ENCODE peak calls at places on chromosomes 2 and 18, in ten cellular contexts. Y is AG04450, C is fibroblast of pulmonary artery, Q is nephron progenitor cell, F is kidney, U is IMR-90, A is astrocyte, K is OCI-LY7, D is BE2C, B is BJ. L is an unnamed sample.
A peak's percentile ranks its signal among the peaks of the same experiment; 100 is the strongest.

GRCh38 chr2:118846667-118847446 is 591 bp downstream of the EN1 start:
- DNase-seq in Y (no peak), C (no peak), Q (peak; percentile 51), F (peak; percentile 73), U (no peak), A (no peak), K (no peak), D (no peak), B (no peak), L (no peak)

GRCh38 chr2:94870392-94871225 is 621 bp upstream of the TEKT4 start:
- DNase-seq in Y (no peak), C (no peak), Q (peak; percentile 65), F (peak; percentile 68), U (no peak), A (no peak), K (peak; percentile 8), D (no peak), B (no peak), L (no peak)

GRCh38 chr2:72936669-72937355 is 19.5 kb downstream of the EMX1 start:
- DNase-seq in Y (no peak), C (no peak), Q (no peak), F (peak; percentile 46), U (no peak), A (no peak), K (no peak), D (no peak), B (no peak), L (no peak)

GRCh38 chr2:235230809-235231601 is 262.8 kb upstream of the AGAP1 start:
- DNase-seq in Y (no peak), C (peak; percentile 39), Q (no peak), F (no peak), U (no peak), A (peak; percentile 12), K (no peak), D (no peak), B (no peak), L (no peak)

GRCh38 chr2:28736034-28736433 is 15.6 kb upstream of the PPP1CB start:
- DNase-seq in Y (no peak), C (peak; percentile 50), Q (no peak), F (no peak), U (no peak), A (no peak), K (no peak), D (no peak), B (no peak), L (no peak)

GRCh38 chr2:210072493-210072892 is 70.1 kb downstream of the RPE start:
- DNase-seq in Y (no peak), C (no peak), Q (no peak), F (no peak), U (no peak), A (no peak), K (no peak), D (no peak), B (no peak), L (no peak)

GRCh38 chr2:197786010-197786877 is 1.1 kb upstream of the BOLL start:
- DNase-seq in Y (no peak), C (no peak), Q (peak; percentile 41), F (peak; percentile 82), U (no peak), A (no peak), K (no peak), D (peak; percentile 34), B (no peak), L (no peak)

GRCh38 chr2:98917031-98917459 is 19.0 kb downstream of the CRACDL start:
- DNase-seq in Y (peak; percentile 54), C (peak; percentile 91), Q (no peak), F (no peak), U (peak; percentile 84), A (peak; percentile 94), K (no peak), D (no peak), B (peak; percentile 56), L (peak; percentile 72)

GRCh38 chr2:122136071-122136470 is 380.6 kb downstream of the TSN start:
- DNase-seq in Y (no peak), C (peak; percentile 59), Q (peak; percentile 6), F (no peak), U (peak; percentile 21), A (no peak), K (peak; percentile 57), D (peak; percentile 18), B (no peak), L (no peak)

GRCh38 chr18:58387716-58388115 is 241.2 kb downstream of the ALPK2 start:
- DNase-seq in Y (no peak), C (no peak), Q (no peak), F (no peak), U (no peak), A (no peak), K (no peak), D (no peak), B (no peak), L (no peak)

GRCh38 chr18:13549879-13550231 is 176.5 kb downstream of the FAM210A start:
- DNase-seq in Y (no peak), C (no peak), Q (no peak), F (no peak), U (no peak), A (no peak), K (no peak), D (no peak), B (no peak), L (no peak)

GRCh38 chr2:58532641-58533040 is 291.5 kb upstream of the FANCL start:
- DNase-seq in Y (no peak), C (no peak), Q (no peak), F (no peak), U (no peak), A (no peak), K (no peak), D (no peak), B (no peak), L (no peak)
- TF ChIP-seq CTCF in Y (no peak), C (no peak), Q (no peak), F (no peak), U (no peak), A (no peak), K (no peak), D (no peak), B (no peak), L (no peak)

GRCh38 chr2:145170787-145171186 is 650.9 kb upstream of the ZEB2 start:
- DNase-seq in Y (no peak), C (no peak), Q (no peak), F (no peak), U (peak; percentile 34), A (no peak), K (no peak), D (no peak), B (peak; percentile 19), L (no peak)

GRCh38 chr2:145166716-145167115 is 646.8 kb upstream of the ZEB2 start:
- DNase-seq in Y (no peak), C (peak; percentile 43), Q (no peak), F (no peak), U (no peak), A (no peak), K (no peak), D (no peak), B (no peak), L (peak; percentile 29)

GRCh38 chr2:145168091-145168490 is 648.2 kb upstream of the ZEB2 start:
- DNase-seq in Y (no peak), C (no peak), Q (no peak), F (no peak), U (no peak), A (no peak), K (no peak), D (no peak), B (no peak), L (no peak)

GRCh38 chr2:145169285-145169684 is 649.4 kb upstream of the ZEB2 start:
- DNase-seq in Y (no peak), C (no peak), Q (no peak), F (no peak), U (no peak), A (no peak), K (no peak), D (no peak), B (no peak), L (no peak)
- TF ChIP-seq CTCF in Y (no peak), C (no peak), Q (no peak), F (no peak), U (no peak), A (no peak), K (no peak), D (no peak), B (no peak), L (no peak)

GRCh38 chr2:44616616-44617266 is 255.0 kb downstream of the CAMKMT start:
- DNase-seq in Y (no peak), C (no peak), Q (no peak), F (no peak), U (no peak), A (no peak), K (peak; percentile 29), D (no peak), B (no peak), L (no peak)
- TF ChIP-seq CTCF in Y (no peak), C (no peak), Q (no peak), F (no peak), U (no peak), A (no peak), K (no peak), D (no peak), B (no peak), L (no peak)

GRCh38 chr2:5364361-5364760 is 327.8 kb upstream of the SOX11 start:
- DNase-seq in Y (no peak), C (no peak), Q (no peak), F (no peak), U (no peak), A (no peak), K (no peak), D (no peak), B (no peak), L (no peak)

GRCh38 chr2:5367321-5367720 is 324.9 kb upstream of the SOX11 start:
- DNase-seq in Y (no peak), C (no peak), Q (no peak), F (no peak), U (no peak), A (no peak), K (no peak), D (no peak), B (no peak), L (no peak)

GRCh38 chr2:5368263-5368662 is 323.9 kb upstream of the SOX11 start:
- DNase-seq in Y (no peak), C (no peak), Q (no peak), F (no peak), U (no peak), A (no peak), K (no peak), D (no peak), B (no peak), L (no peak)

GRCh38 chr2:5360081-5360480 is 332.1 kb upstream of the SOX11 start:
- DNase-seq in Y (no peak), C (no peak), Q (no peak), F (no peak), U (no peak), A (no peak), K (no peak), D (no peak), B (no peak), L (no peak)

DNA sequence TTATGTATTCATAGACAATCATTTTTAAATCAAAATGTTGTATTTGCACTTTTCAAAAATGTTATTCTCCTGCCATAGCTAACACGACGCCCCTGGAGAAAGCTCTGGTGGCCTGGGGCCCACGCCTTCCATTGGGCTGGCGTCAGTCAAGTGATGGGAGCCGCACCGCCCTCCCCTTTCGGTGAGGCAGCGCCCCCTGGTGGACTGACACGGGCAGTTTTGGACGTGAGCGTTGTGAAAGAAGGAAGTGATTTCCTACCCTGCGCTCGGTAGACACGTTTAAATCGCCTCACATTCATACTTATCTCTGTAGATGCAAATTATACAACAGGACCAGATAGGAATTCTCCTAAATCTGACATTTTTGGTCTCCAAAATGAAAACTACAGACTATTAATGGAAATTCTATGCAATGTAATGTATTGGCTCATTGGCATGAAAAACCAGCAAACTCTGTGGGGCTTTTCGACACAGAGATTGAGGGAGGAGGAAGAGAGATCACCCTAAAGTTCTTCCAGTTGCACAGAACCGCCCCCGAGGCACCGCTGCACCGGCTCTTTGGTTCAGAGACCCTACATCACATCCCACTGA is 326.2 kb upstream of the SOX11 start:
- DNase-seq in Y (no peak), C (peak; percentile 10), Q (peak; percentile 91), F (peak; percentile 81), U (peak; percentile 4), A (peak; percentile 16), K (peak; percentile 60), D (peak; percentile 78), B (no peak), L (no peak)
- TF ChIP-seq CTCF in Y (peak; percentile 64), C (peak; percentile 23), Q (peak; percentile 97), F (peak; percentile 77), U (no peak), A (peak; percentile 78), K (peak; percentile 91), D (peak; percentile 84), B (peak; percentile 4), L (peak; percentile 42)